ENCODE peak calls at places on chromosome 18, in five cellular contexts. O, P, Y, A and T are unnamed samples.

GRCh38 chr18:11927497-11927896 is 19.4 kb upstream of the MPPE1 start:
- DNase-seq in O (no peak), P (no peak), Y (no peak), A (no peak), T (no peak)

GRCh38 chr18:46388295-46388694 is 268.7 kb downstream of the LOXHD1 start:
- DNase-seq in O (no peak), P (no peak), Y (no peak), A (no peak), T (no peak)

GRCh38 chr18:23133860-23134779 is 1.2 kb upstream of the CABLES1 start:
- DNase-seq in O (no peak), P (no peak), Y (no peak), A (no peak), T (peak)

GRCh38 chr18:37450434-37451133 is 115.0 kb downstream of the CELF4 start:
- DNase-seq in O (no peak), P (no peak), Y (no peak), A (no peak), T (no peak)

GRCh38 chr18:10530852-10531251 is 5.0 kb downstream of the NAPG start:
- DNase-seq in O (no peak), P (peak), Y (no peak), A (peak), T (no peak)

GRCh38 chr18:59696311-59697235 is 650 bp downstream of the CCBE1 start:
- DNase-seq in O (no peak), P (peak), Y (no peak), A (peak), T (no peak)

GRCh38 chr18:56639094-56639361 is 636 bp upstream of the TXNL1 start:
- DNase-seq in O (no peak), P (no peak), Y (no peak), A (no peak), T (no peak)

GRCh38 chr18:49059028-49059670 is 108.4 kb upstream of the SMAD7 start:
- DNase-seq in O (no peak), P (peak), Y (no peak), A (peak), T (no peak)

GRCh38 chr18:41767960-41768359 is 187.1 kb upstream of the PIK3C3 start:
- DNase-seq in O (no peak), P (peak), Y (no peak), A (no peak), T (no peak)

GRCh38 chr18:7950380-7951143 is 383.4 kb downstream of the PTPRM start:
- DNase-seq in O (no peak), P (peak), Y (no peak), A (peak), T (no peak)

GRCh38 chr18:41449612-41450011 is 505.4 kb upstream of the PIK3C3 start:
- DNase-seq in O (no peak), P (no peak), Y (no peak), A (no peak), T (no peak)

GRCh38 chr18:76412010-76412817 is 82.8 kb downstream of the ZNF516 start:
- DNase-seq in O (no peak), P (peak), Y (no peak), A (no peak), T (no peak)

GRCh38 chr18:79404567-79404910 is 8.8 kb downstream of the NFATC1 start:
- DNase-seq in O (no peak), P (no peak), Y (no peak), A (no peak), T (no peak)

GRCh38 chr18:51196116-51196810 is 1.2 kb downstream of the MEX3C start:
- DNase-seq in O (peak), P (peak), Y (no peak), A (peak), T (peak)